ENCODE peak calls at places on chromosomes 7 and 10, in four cellular contexts. One of them, this sample, is unnamed. For H3K79me2, the result is how much of the 10 kb centered on the place peaks cover.

GRCh38 chr7:80135306-80136104 is 874 bp downstream of the GNAI1 start:
- DNase-seq in trophoblast cell: no peak
- DNase-seq in PC-3: peak
- DNase-seq in neural progenitor cell: peak
- DNase-seq in this sample: peak

GRCh38 chr7:75953918-75954317 is 39.0 kb downstream of the POR start:
- DNase-seq in trophoblast cell: no peak
- DNase-seq in PC-3: no peak
- DNase-seq in neural progenitor cell: no peak
- DNase-seq in this sample: no peak

GRCh38 chr10:6136215-6137201 is 47.7 kb downstream of the RBM17 start:
- DNase-seq in trophoblast cell: no peak
- DNase-seq in PC-3: peak
- DNase-seq in neural progenitor cell: no peak
- DNase-seq in this sample: peak

GRCh38 chr7:43363429-43363894 is 219.4 kb upstream of the STK17A start:
- DNase-seq in trophoblast cell: no peak
- DNase-seq in PC-3: no peak
- DNase-seq in neural progenitor cell: no peak
- DNase-seq in this sample: no peak

GRCh38 chr7:113144839-113145238 is 26.5 kb upstream of the SMIM30 start:
- DNase-seq in trophoblast cell: no peak
- DNase-seq in PC-3: no peak
- DNase-seq in neural progenitor cell: no peak
- DNase-seq in this sample: no peak

GRCh38 chr10:130747359-130747758 is 564.2 kb downstream of the TCERG1L start:
- DNase-seq in trophoblast cell: no peak
- DNase-seq in PC-3: no peak
- DNase-seq in neural progenitor cell: no peak
- DNase-seq in this sample: no peak

GRCh38 chr10:110547139-110547761 is 20.2 kb upstream of the SMC3 start:
- DNase-seq in trophoblast cell: no peak
- DNase-seq in PC-3: peak
- DNase-seq in neural progenitor cell: peak
- DNase-seq in this sample: peak

GRCh38 chr10:30359373-30360206 is 10.5 kb upstream of the MTPAP start:
- DNase-seq in trophoblast cell: peak
- DNase-seq in PC-3: peak
- DNase-seq in neural progenitor cell: peak
- DNase-seq in this sample: no peak

GRCh38 chr10:14438576-14438975 is 107.9 kb upstream of the FRMD4A start:
- DNase-seq in trophoblast cell: no peak
- DNase-seq in PC-3: no peak
- DNase-seq in neural progenitor cell: no peak
- DNase-seq in this sample: no peak

GRCh38 chr7:83708531-83708930 is 59.6 kb upstream of the SEMA3E start:
- DNase-seq in trophoblast cell: no peak
- DNase-seq in PC-3: no peak
- DNase-seq in neural progenitor cell: no peak
- DNase-seq in this sample: no peak

GRCh38 chr10:63614371-63614891 is 93.2 kb downstream of the REEP3 start:
- DNase-seq in trophoblast cell: no peak
- DNase-seq in PC-3: no peak
- DNase-seq in neural progenitor cell: no peak
- DNase-seq in this sample: peak

GRCh38 chr7:158353606-158354570 is 233.7 kb downstream of the PTPRN2 start:
- DNase-seq in trophoblast cell: no peak
- DNase-seq in PC-3: peak
- DNase-seq in neural progenitor cell: peak
- DNase-seq in this sample: no peak

GRCh38 chr10:107477266-107477665 is 312.8 kb upstream of the SORCS1 start:
- DNase-seq in trophoblast cell: no peak
- DNase-seq in PC-3: no peak
- DNase-seq in neural progenitor cell: no peak
- DNase-seq in this sample: no peak

GRCh38 chr7:131517218-131517923 is 39.1 kb downstream of the PODXL start:
- DNase-seq in trophoblast cell: no peak
- DNase-seq in PC-3: no peak
- DNase-seq in neural progenitor cell: no peak
- DNase-seq in this sample: no peak

GRCh38 chr7:141014091-141014490 is 661 bp downstream of the MRPS33 start:
- DNase-seq in trophoblast cell: no peak
- DNase-seq in PC-3: no peak
- DNase-seq in neural progenitor cell: no peak
- DNase-seq in this sample: peak

GRCh38 chr10:123995082-123995460 is 98.3 kb downstream of the CHST15 start:
- DNase-seq in trophoblast cell: no peak
- DNase-seq in PC-3: no peak
- DNase-seq in neural progenitor cell: no peak
- DNase-seq in this sample: no peak

GRCh38 chr7:116327751-116328150 is 117.4 kb downstream of the TES start:
- DNase-seq in trophoblast cell: peak
- DNase-seq in PC-3: peak
- DNase-seq in neural progenitor cell: no peak
- DNase-seq in this sample: peak

GRCh38 chr7:50781371-50781770 is 1.3 kb downstream of the GRB10 start:
- DNase-seq in trophoblast cell: no peak
- DNase-seq in PC-3: no peak
- DNase-seq in neural progenitor cell: peak
- DNase-seq in this sample: no peak

GRCh38 chr10:59257224-59257623 is 80.8 kb downstream of the PHYHIPL start:
- DNase-seq in trophoblast cell: no peak
- DNase-seq in PC-3: no peak
- DNase-seq in neural progenitor cell: no peak
- DNase-seq in this sample: no peak

GRCh38 chr10:14574885-14575284 is 199.8 kb downstream of the FAM107B start:
- DNase-seq in trophoblast cell: no peak
- DNase-seq in PC-3: peak
- DNase-seq in neural progenitor cell: no peak
- DNase-seq in this sample: no peak

GRCh38 chr7:47803846-47804245 is 144.4 kb downstream of the PKD1L1 start:
- DNase-seq in trophoblast cell: no peak
- DNase-seq in PC-3: no peak
- DNase-seq in neural progenitor cell: no peak
- DNase-seq in this sample: no peak

GRCh38 chr7:105992888-105993287 is 29.8 kb downstream of the CDHR3 start:
- DNase-seq in trophoblast cell: no peak
- DNase-seq in PC-3: no peak
- DNase-seq in neural progenitor cell: no peak
- DNase-seq in this sample: no peak

GRCh38 chr10:119060107-119060506 is 20.5 kb downstream of the EIF3A start:
- DNase-seq in trophoblast cell: no peak
- DNase-seq in PC-3: no peak
- DNase-seq in neural progenitor cell: no peak
- DNase-seq in this sample: no peak

GRCh38 chr7:117269895-117270294 is 53.0 kb downstream of the WNT2 start:
- DNase-seq in trophoblast cell: no peak
- DNase-seq in PC-3: peak
- DNase-seq in neural progenitor cell: no peak
- DNase-seq in this sample: peak

GRCh38 chr7:41886906-41887311 is 184.0 kb upstream of the INHBA start:
- DNase-seq in trophoblast cell: no peak
- DNase-seq in PC-3: peak
- DNase-seq in neural progenitor cell: no peak
- DNase-seq in this sample: peak

GRCh38 chr10:5891009-5891408 is 966 bp downstream of the FBH1 start:
- DNase-seq in trophoblast cell: no peak
- DNase-seq in PC-3: no peak
- DNase-seq in neural progenitor cell: no peak
- DNase-seq in this sample: no peak

GRCh38 chr7:1474736-1475135 is 15.5 kb upstream of the MICALL2 start:
- DNase-seq in trophoblast cell: no peak
- DNase-seq in PC-3: no peak
- DNase-seq in neural progenitor cell: no peak
- DNase-seq in this sample: no peak

GRCh38 chr7:128266891-128267839 is 26.1 kb downstream of the LEP start:
- DNase-seq in trophoblast cell: no peak
- DNase-seq in PC-3: peak
- DNase-seq in neural progenitor cell: peak
- DNase-seq in this sample: peak

GRCh38 chr7:42831051-42831952 is 80.6 kb downstream of the C7orf25 start:
- DNase-seq in trophoblast cell: peak
- DNase-seq in PC-3: peak
- DNase-seq in neural progenitor cell: peak
- DNase-seq in this sample: peak

GRCh38 chr7:2512179-2512644 is 7.4 kb upstream of the LFNG start:
- DNase-seq in trophoblast cell: no peak
- DNase-seq in PC-3: no peak
- DNase-seq in neural progenitor cell: no peak
- DNase-seq in this sample: no peak

GRCh38 chr7:152512711-152513110 is 76.9 kb upstream of the KMT2C start:
- DNase-seq in trophoblast cell: peak
- DNase-seq in PC-3: peak
- DNase-seq in neural progenitor cell: no peak
- DNase-seq in this sample: no peak

GRCh38 chr7:76220185-76221057 is 18.7 kb downstream of the SRRM3 start:
- DNase-seq in trophoblast cell: peak
- DNase-seq in PC-3: peak
- DNase-seq in neural progenitor cell: peak
- DNase-seq in this sample: peak

GRCh38 chr10:117352724-117353123 is 22.5 kb downstream of the PDZD8 start:
- DNase-seq in trophoblast cell: no peak
- DNase-seq in PC-3: no peak
- DNase-seq in neural progenitor cell: no peak
- DNase-seq in this sample: no peak

GRCh38 chr7:130277763-130278643 is 11.3 kb downstream of the CPA2 start:
- DNase-seq in trophoblast cell: peak
- DNase-seq in PC-3: peak
- DNase-seq in neural progenitor cell: peak
- DNase-seq in this sample: peak

GRCh38 chr10:112953760-112954159 is 3.7 kb downstream of the TCF7L2 start:
- DNase-seq in trophoblast cell: no peak
- DNase-seq in PC-3: peak
- DNase-seq in neural progenitor cell: no peak
- DNase-seq in this sample: peak
- H3K79me2 ChIP-seq in trophoblast cell: under half
- H3K79me2 ChIP-seq in PC-3: half or more
- H3K79me2 ChIP-seq in neural progenitor cell: half or more
- H3K79me2 ChIP-seq in this sample: half or more

DNA sequence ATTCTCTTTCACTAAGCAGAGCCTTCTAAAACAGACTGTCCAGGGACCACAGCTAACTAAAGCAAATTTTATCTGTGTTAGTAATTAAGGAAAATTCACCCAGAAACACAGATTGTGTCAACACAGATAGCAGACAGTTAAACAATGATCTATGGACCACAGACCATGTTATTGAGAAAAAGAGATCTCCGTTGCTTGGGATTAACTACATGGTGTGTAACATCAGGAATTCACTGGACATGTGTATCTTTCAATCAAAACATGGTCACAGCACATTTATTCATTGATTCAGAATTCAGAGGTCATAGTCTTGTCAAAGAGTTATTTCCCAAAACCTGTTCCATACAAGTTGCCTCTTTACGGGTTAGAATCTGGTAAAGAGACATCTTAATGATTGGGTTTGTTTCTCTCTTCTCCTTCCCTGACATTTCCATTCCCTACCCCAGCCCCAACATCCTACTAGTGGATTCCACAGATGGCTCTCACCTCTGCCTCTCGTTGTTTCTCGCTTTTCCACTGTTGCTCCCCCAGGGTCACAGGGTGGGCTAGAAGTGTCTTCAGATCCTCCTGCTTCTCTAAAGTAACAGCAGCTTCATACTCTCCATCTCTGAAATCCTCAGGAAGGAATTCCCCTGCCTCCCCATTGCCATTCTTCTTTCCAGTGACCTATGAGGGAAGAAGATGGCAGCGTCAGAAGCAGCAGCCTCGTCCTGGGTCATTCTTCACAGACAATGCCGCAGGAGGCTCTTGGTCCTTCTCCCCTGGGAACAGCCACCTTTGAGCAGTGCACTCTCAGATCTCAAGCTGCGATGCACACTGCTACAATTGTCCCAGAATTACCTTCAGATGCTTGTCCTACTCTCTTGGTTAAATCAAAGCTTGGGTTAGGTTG is 958 bp downstream of the ANKRD1 start:
- DNase-seq in trophoblast cell: no peak
- DNase-seq in PC-3: no peak
- DNase-seq in neural progenitor cell: no peak
- DNase-seq in this sample: no peak
- H3K9ac ChIP-seq in trophoblast cell: peak
- H3K9ac ChIP-seq in PC-3: no peak
- H3K9ac ChIP-seq in neural progenitor cell: no peak
- H3K9ac ChIP-seq in this sample: peak

GRCh38 chr10:1444826-1445225 is 292.5 kb downstream of the ADARB2 start:
- DNase-seq in trophoblast cell: no peak
- DNase-seq in PC-3: no peak
- DNase-seq in neural progenitor cell: no peak
- DNase-seq in this sample: no peak
- H3K79me2 ChIP-seq in trophoblast cell: under half
- H3K79me2 ChIP-seq in PC-3: under half
- H3K79me2 ChIP-seq in neural progenitor cell: under half
- H3K79me2 ChIP-seq in this sample: under half

GRCh38 chr10:28678687-28679457 is 1.6 kb downstream of the BAMBI start:
- DNase-seq in trophoblast cell: no peak
- DNase-seq in PC-3: peak
- DNase-seq in neural progenitor cell: peak
- DNase-seq in this sample: peak

GRCh38 chr10:28681345-28681763 is 4.0 kb downstream of the BAMBI start:
- DNase-seq in trophoblast cell: no peak
- DNase-seq in PC-3: no peak
- DNase-seq in neural progenitor cell: no peak
- DNase-seq in this sample: peak

GRCh38 chr10:28677889-28678686 is 767 bp downstream of the BAMBI start:
- DNase-seq in trophoblast cell: peak
- DNase-seq in PC-3: peak
- DNase-seq in neural progenitor cell: peak
- DNase-seq in this sample: peak

GRCh38 chr10:28681928-28682750 is 4.8 kb downstream of the BAMBI start:
- DNase-seq in trophoblast cell: no peak
- DNase-seq in PC-3: no peak
- DNase-seq in neural progenitor cell: no peak
- DNase-seq in this sample: no peak

DNA sequence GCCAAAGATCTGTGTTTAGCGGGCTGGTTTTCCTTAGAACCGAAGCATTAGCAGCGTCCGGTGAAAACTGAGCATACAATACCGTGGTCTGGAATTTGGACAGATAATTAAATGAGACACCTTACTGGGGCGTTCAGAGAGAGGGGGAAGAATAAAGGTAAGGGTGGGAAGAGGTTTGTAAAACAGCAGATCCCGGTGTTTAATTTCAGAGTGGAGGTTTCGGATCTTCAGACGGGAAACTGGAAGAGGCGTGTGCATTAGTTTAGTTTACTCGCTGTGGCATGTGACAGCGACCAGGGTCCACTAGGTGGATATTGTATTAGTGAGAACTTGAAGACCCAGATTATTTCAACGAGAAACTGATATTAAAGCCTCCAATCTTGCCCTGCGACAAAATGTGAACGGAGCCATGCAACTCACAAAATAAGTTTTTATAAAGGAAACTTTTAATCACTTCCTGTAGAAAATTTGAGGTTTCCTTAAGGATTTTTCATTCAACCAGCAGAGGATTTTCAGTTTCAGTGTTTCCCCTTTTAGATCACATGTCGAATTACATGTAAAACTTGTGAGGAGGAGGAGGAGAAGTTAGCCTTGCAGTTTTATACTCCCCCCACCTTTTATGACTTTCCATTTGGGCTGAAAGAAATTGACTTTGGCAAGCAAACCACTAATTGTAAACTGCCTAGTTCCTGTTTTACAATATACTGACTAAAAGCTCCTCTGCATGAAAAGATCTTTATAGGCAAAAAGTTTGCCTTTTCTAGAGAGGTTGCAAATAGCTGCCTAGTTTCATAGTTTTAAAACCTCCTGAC is 2.8 kb downstream of the BAMBI start:
- DNase-seq in trophoblast cell: no peak
- DNase-seq in PC-3: peak
- DNase-seq in neural progenitor cell: peak
- DNase-seq in this sample: no peak
- H3K9ac ChIP-seq in trophoblast cell: peak
- H3K9ac ChIP-seq in PC-3: peak
- H3K9ac ChIP-seq in neural progenitor cell: no peak
- H3K9ac ChIP-seq in this sample: peak

This sample was measured in astrocyte.